ENCODE peak calls at places on chromosomes 6 and 20, in nine cellular contexts. One of them, this sample, is unnamed.

GRCh38 chr20:25160457-25160856 is 35.1 kb upstream of the ENTPD6 start:
- DNase-seq in astrocyte of the spinal cord: no peak
- DNase-seq in fibroblast of mammary gland: no peak
- DNase-seq in Calu3: no peak
- DNase-seq in brain microvascular endothelial cell: no peak
- DNase-seq in HepG2: no peak
- DNase-seq in lower lobe of right lung: no peak
- DNase-seq in RWPE1: no peak
- DNase-seq in endothelial cell: no peak
- DNase-seq in this sample: no peak

GRCh38 chr20:61316351-61316750 is 64.3 kb downstream of the CDH4 start:
- DNase-seq in endothelial cell: no peak
- DNase-seq in fibroblast of mammary gland: no peak
- DNase-seq in brain microvascular endothelial cell: no peak
- DNase-seq in astrocyte of the spinal cord: no peak
- DNase-seq in HepG2: no peak
- DNase-seq in lower lobe of right lung: no peak
- DNase-seq in RWPE1: no peak
- DNase-seq in Calu3: no peak
- DNase-seq in this sample: no peak

GRCh38 chr20:12180107-12180661 is 262.5 kb downstream of the BTBD3 start:
- DNase-seq in endothelial cell: no peak
- DNase-seq in Calu3: no peak
- DNase-seq in HepG2: no peak
- DNase-seq in RWPE1: no peak
- DNase-seq in brain microvascular endothelial cell: no peak
- DNase-seq in fibroblast of mammary gland: no peak
- DNase-seq in lower lobe of right lung: no peak
- DNase-seq in astrocyte of the spinal cord: no peak
- DNase-seq in this sample: no peak

GRCh38 chr20:56634307-56634706 is 5.2 kb downstream of the TFAP2C start:
- DNase-seq in astrocyte of the spinal cord: no peak
- DNase-seq in brain microvascular endothelial cell: no peak
- DNase-seq in RWPE1: no peak
- DNase-seq in fibroblast of mammary gland: no peak
- DNase-seq in endothelial cell: no peak
- DNase-seq in lower lobe of right lung: no peak
- DNase-seq in HepG2: no peak
- DNase-seq in Calu3: no peak
- DNase-seq in this sample: no peak

GRCh38 chr6:127190552-127190951 is 72.1 kb downstream of the RSPO3 start:
- DNase-seq in endothelial cell: no peak
- DNase-seq in brain microvascular endothelial cell: peak
- DNase-seq in HepG2: no peak
- DNase-seq in lower lobe of right lung: no peak
- DNase-seq in fibroblast of mammary gland: peak
- DNase-seq in Calu3: no peak
- DNase-seq in RWPE1: peak
- DNase-seq in astrocyte of the spinal cord: peak
- DNase-seq in this sample: peak

GRCh38 chr6:144415835-144416237 is 130.7 kb downstream of the UTRN start:
- DNase-seq in HepG2: no peak
- DNase-seq in astrocyte of the spinal cord: peak
- DNase-seq in fibroblast of mammary gland: peak
- DNase-seq in Calu3: peak
- DNase-seq in lower lobe of right lung: no peak
- DNase-seq in brain microvascular endothelial cell: peak
- DNase-seq in endothelial cell: no peak
- DNase-seq in RWPE1: peak
- DNase-seq in this sample: peak

GRCh38 chr6:167825759-167826229 is 917 bp upstream of the AFDN start:
- DNase-seq in brain microvascular endothelial cell: no peak
- DNase-seq in Calu3: peak
- DNase-seq in HepG2: peak
- DNase-seq in endothelial cell: peak
- DNase-seq in fibroblast of mammary gland: no peak
- DNase-seq in RWPE1: peak
- DNase-seq in astrocyte of the spinal cord: no peak
- DNase-seq in lower lobe of right lung: peak
- DNase-seq in this sample: peak

GRCh38 chr6:133837801-133838349 is 51.0 kb upstream of the TCF21 start:
- DNase-seq in fibroblast of mammary gland: peak
- DNase-seq in HepG2: peak
- DNase-seq in endothelial cell: peak
- DNase-seq in Calu3: peak
- DNase-seq in astrocyte of the spinal cord: peak
- DNase-seq in lower lobe of right lung: peak
- DNase-seq in brain microvascular endothelial cell: peak
- DNase-seq in RWPE1: peak
- DNase-seq in this sample: no peak

GRCh38 chr6:111559193-111560097 is 46.2 kb downstream of the TRAF3IP2 start:
- DNase-seq in Calu3: no peak
- DNase-seq in astrocyte of the spinal cord: no peak
- DNase-seq in HepG2: peak
- DNase-seq in fibroblast of mammary gland: peak
- DNase-seq in brain microvascular endothelial cell: no peak
- DNase-seq in RWPE1: no peak
- DNase-seq in endothelial cell: no peak
- DNase-seq in lower lobe of right lung: no peak
- DNase-seq in this sample: peak

GRCh38 chr6:148854086-148854485 is 107.3 kb downstream of the UST start:
- DNase-seq in lower lobe of right lung: no peak
- DNase-seq in fibroblast of mammary gland: peak
- DNase-seq in brain microvascular endothelial cell: no peak
- DNase-seq in endothelial cell: no peak
- DNase-seq in RWPE1: peak
- DNase-seq in Calu3: no peak
- DNase-seq in astrocyte of the spinal cord: no peak
- DNase-seq in HepG2: no peak
- DNase-seq in this sample: no peak

GRCh38 chr6:21895591-21895990 is 302.0 kb downstream of the SOX4 start:
- DNase-seq in lower lobe of right lung: no peak
- DNase-seq in brain microvascular endothelial cell: no peak
- DNase-seq in RWPE1: no peak
- DNase-seq in astrocyte of the spinal cord: no peak
- DNase-seq in fibroblast of mammary gland: no peak
- DNase-seq in endothelial cell: no peak
- DNase-seq in HepG2: no peak
- DNase-seq in Calu3: no peak
- DNase-seq in this sample: no peak

GRCh38 chr6:84361372-84362179 is 134.1 kb upstream of the CEP162 start:
- DNase-seq in endothelial cell: no peak
- DNase-seq in lower lobe of right lung: no peak
- DNase-seq in RWPE1: no peak
- DNase-seq in astrocyte of the spinal cord: no peak
- DNase-seq in HepG2: no peak
- DNase-seq in Calu3: no peak
- DNase-seq in fibroblast of mammary gland: no peak
- DNase-seq in brain microvascular endothelial cell: no peak
- DNase-seq in this sample: peak

GRCh38 chr6:111653434-111653833 is 47.8 kb upstream of the TRAF3IP2 start:
- DNase-seq in Calu3: no peak
- DNase-seq in lower lobe of right lung: no peak
- DNase-seq in endothelial cell: no peak
- DNase-seq in astrocyte of the spinal cord: no peak
- DNase-seq in fibroblast of mammary gland: no peak
- DNase-seq in HepG2: no peak
- DNase-seq in brain microvascular endothelial cell: no peak
- DNase-seq in RWPE1: no peak
- DNase-seq in this sample: no peak

GRCh38 chr20:20009784-20010253 is 7.3 kb upstream of the NAA20 start:
- DNase-seq in fibroblast of mammary gland: no peak
- DNase-seq in brain microvascular endothelial cell: no peak
- DNase-seq in lower lobe of right lung: no peak
- DNase-seq in Calu3: no peak
- DNase-seq in endothelial cell: peak
- DNase-seq in astrocyte of the spinal cord: no peak
- DNase-seq in RWPE1: no peak
- DNase-seq in HepG2: peak
- DNase-seq in this sample: no peak

GRCh38 chr6:41901882-41902519 is 6.8 kb upstream of the USP49 start:
- DNase-seq in RWPE1: no peak
- DNase-seq in lower lobe of right lung: no peak
- DNase-seq in endothelial cell: peak
- DNase-seq in Calu3: peak
- DNase-seq in HepG2: no peak
- DNase-seq in brain microvascular endothelial cell: no peak
- DNase-seq in astrocyte of the spinal cord: no peak
- DNase-seq in fibroblast of mammary gland: peak
- DNase-seq in this sample: peak

GRCh38 chr6:111210074-111210729 is 122.9 kb downstream of the SLC16A10 start:
- DNase-seq in HepG2: peak
- DNase-seq in Calu3: peak
- DNase-seq in astrocyte of the spinal cord: peak
- DNase-seq in brain microvascular endothelial cell: peak
- DNase-seq in fibroblast of mammary gland: peak
- DNase-seq in RWPE1: peak
- DNase-seq in endothelial cell: peak
- DNase-seq in lower lobe of right lung: no peak
- DNase-seq in this sample: peak

GRCh38 chr6:6927437-6928361 is 180.1 kb upstream of the RREB1 start:
- DNase-seq in endothelial cell: no peak
- DNase-seq in astrocyte of the spinal cord: no peak
- DNase-seq in RWPE1: no peak
- DNase-seq in lower lobe of right lung: peak
- DNase-seq in HepG2: no peak
- DNase-seq in fibroblast of mammary gland: no peak
- DNase-seq in brain microvascular endothelial cell: no peak
- DNase-seq in Calu3: no peak
- DNase-seq in this sample: no peak

GRCh38 chr6:72505446-72505845 is 116.4 kb upstream of the KCNQ5 start:
- DNase-seq in Calu3: no peak
- DNase-seq in lower lobe of right lung: no peak
- DNase-seq in RWPE1: no peak
- DNase-seq in endothelial cell: no peak
- DNase-seq in astrocyte of the spinal cord: no peak
- DNase-seq in fibroblast of mammary gland: no peak
- DNase-seq in brain microvascular endothelial cell: no peak
- DNase-seq in HepG2: no peak
- DNase-seq in this sample: no peak

GRCh38 chr20:51563597-51564332 is 21.2 kb upstream of the NFATC2 start:
- DNase-seq in fibroblast of mammary gland: peak
- DNase-seq in RWPE1: peak
- DNase-seq in endothelial cell: peak
- DNase-seq in astrocyte of the spinal cord: peak
- DNase-seq in lower lobe of right lung: peak
- DNase-seq in Calu3: peak
- DNase-seq in brain microvascular endothelial cell: peak
- DNase-seq in HepG2: peak
- DNase-seq in this sample: peak
- TF ChIP-seq CTCF in fibroblast of mammary gland: peak
- TF ChIP-seq CTCF in RWPE1: no peak
- TF ChIP-seq CTCF in endothelial cell: no peak
- TF ChIP-seq CTCF in astrocyte of the spinal cord: no peak
- TF ChIP-seq CTCF in lower lobe of right lung: no peak
- TF ChIP-seq CTCF in Calu3: no peak
- TF ChIP-seq CTCF in brain microvascular endothelial cell: peak
- TF ChIP-seq CTCF in HepG2: no peak
- TF ChIP-seq CTCF in this sample: no peak

DNA sequence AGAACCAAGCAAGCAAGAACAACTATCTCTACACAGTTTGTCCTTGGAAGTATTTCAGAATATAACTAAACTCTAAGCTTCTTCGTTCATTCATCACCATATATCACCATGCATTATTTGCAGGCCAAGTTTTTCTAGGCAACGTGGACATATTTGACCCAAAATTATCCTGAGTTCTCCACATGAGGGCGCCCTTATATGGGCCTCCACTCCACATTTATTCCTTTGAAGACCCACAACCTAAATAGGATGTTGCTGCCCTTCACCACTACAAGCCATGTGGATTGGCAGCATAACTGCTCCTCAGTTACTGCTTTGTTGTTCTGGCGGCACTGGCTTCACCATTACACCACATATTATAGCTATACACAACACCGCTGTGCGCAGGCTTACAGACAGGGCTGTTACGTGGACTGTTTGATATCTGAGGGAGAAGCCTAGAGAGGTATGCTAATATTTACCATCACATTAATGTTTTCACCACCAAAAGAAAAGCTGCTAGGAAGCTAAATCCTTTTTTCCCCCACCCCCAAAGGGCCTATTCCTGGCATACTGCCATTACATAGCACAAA is 411.8 kb downstream of the C6orf118 start:
- DNase-seq in HepG2: no peak
- DNase-seq in lower lobe of right lung: no peak
- DNase-seq in fibroblast of mammary gland: no peak
- DNase-seq in endothelial cell: peak
- DNase-seq in Calu3: no peak
- DNase-seq in brain microvascular endothelial cell: no peak
- DNase-seq in RWPE1: no peak
- DNase-seq in astrocyte of the spinal cord: no peak
- DNase-seq in this sample: no peak
- TF ChIP-seq CTCF in HepG2: no peak
- TF ChIP-seq CTCF in lower lobe of right lung: no peak
- TF ChIP-seq CTCF in fibroblast of mammary gland: no peak
- TF ChIP-seq CTCF in endothelial cell: peak
- TF ChIP-seq CTCF in Calu3: no peak
- TF ChIP-seq CTCF in brain microvascular endothelial cell: no peak
- TF ChIP-seq CTCF in RWPE1: no peak
- TF ChIP-seq CTCF in astrocyte of the spinal cord: no peak
- TF ChIP-seq CTCF in this sample: no peak

DNA sequence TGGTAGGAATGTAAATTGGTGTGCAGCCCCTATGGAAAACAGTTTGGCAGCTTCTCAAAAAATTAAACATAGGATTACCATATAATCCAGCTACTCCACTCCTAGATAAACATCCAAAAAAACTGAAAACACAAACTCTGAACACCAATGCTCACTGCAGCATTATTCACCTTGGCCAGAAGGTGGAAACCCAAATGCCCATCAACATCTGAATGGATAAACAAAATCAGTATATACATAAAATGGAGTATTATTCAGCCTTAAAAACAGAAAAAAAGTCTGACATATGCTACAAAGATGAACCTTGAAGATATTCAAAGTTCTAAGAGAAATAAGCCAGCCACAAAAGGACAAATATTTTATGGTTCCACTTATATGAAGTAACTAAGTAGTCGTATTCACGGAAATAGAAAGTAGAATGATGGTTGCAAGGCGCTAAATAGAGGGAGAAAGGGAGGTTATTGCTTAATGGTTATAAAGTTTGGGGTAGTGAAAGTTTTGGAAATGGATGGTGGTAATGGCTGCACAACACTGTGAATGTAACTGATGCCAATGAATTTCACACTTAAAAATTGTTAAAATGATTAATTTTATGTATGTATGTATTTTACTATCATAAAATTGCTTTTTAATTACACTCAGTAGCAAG is 4.0 kb downstream of the PHF10 start:
- DNase-seq in HepG2: no peak
- DNase-seq in Calu3: no peak
- DNase-seq in astrocyte of the spinal cord: no peak
- DNase-seq in fibroblast of mammary gland: no peak
- DNase-seq in endothelial cell: no peak
- DNase-seq in RWPE1: no peak
- DNase-seq in lower lobe of right lung: no peak
- DNase-seq in brain microvascular endothelial cell: no peak
- DNase-seq in this sample: no peak
- TF ChIP-seq CTCF in HepG2: peak
- TF ChIP-seq CTCF in Calu3: no peak
- TF ChIP-seq CTCF in astrocyte of the spinal cord: no peak
- TF ChIP-seq CTCF in fibroblast of mammary gland: peak
- TF ChIP-seq CTCF in endothelial cell: no peak
- TF ChIP-seq CTCF in RWPE1: no peak
- TF ChIP-seq CTCF in lower lobe of right lung: no peak
- TF ChIP-seq CTCF in brain microvascular endothelial cell: peak
- TF ChIP-seq CTCF in this sample: no peak

GRCh38 chr6:47241742-47242482 is 67.8 kb downstream of the TNFRSF21 start:
- DNase-seq in lower lobe of right lung: no peak
- DNase-seq in fibroblast of mammary gland: peak
- DNase-seq in brain microvascular endothelial cell: no peak
- DNase-seq in HepG2: no peak
- DNase-seq in Calu3: no peak
- DNase-seq in astrocyte of the spinal cord: no peak
- DNase-seq in RWPE1: no peak
- DNase-seq in endothelial cell: no peak
- DNase-seq in this sample: no peak
- TF ChIP-seq CTCF in lower lobe of right lung: no peak
- TF ChIP-seq CTCF in fibroblast of mammary gland: no peak
- TF ChIP-seq CTCF in brain microvascular endothelial cell: no peak
- TF ChIP-seq CTCF in HepG2: no peak
- TF ChIP-seq CTCF in Calu3: no peak
- TF ChIP-seq CTCF in astrocyte of the spinal cord: no peak
- TF ChIP-seq CTCF in RWPE1: no peak
- TF ChIP-seq CTCF in endothelial cell: no peak
- TF ChIP-seq CTCF in this sample: no peak

This sample was measured in foreskin fibroblast.